ENCODE peak calls at places on chromosomes 6 and 20, in nine cellular contexts. T is adipocyte; M is T47D; N is iris pigment epithelial cell; D is skeletal muscle cell; R is stimulated activated naive CD8-positive, alpha-beta T cell treated with anti-CD3 and anti-CD28 coated beads, Interleukin-15, Interleukin-2, amounts not matched to agents 100 U/mL and 50 U/mL, for 24 hours; K is MCF 10A; C is hypothalamus; J is EH. E is an unnamed sample.

GRCh38 chr20:13492001-13492480 is 146.7 kb downstream of the TASP1 start:
- DNase-seq in J (peak; percentile 70), N (peak; percentile 80), C (no peak), R (no peak), D (peak; percentile 90), K (peak; percentile 77), T (peak; percentile 67), M (peak; percentile 4), E (peak; percentile 93)

GRCh38 chr6:167244064-167244949 is 46.8 kb upstream of the UNC93A start:
- DNase-seq in C (no peak), D (no peak), T (no peak), J (no peak), N (no peak), K (no peak), M (no peak), R (no peak), E (no peak)

GRCh38 chr6:105515054-105515453 is 112.2 kb upstream of the PREP start:
- DNase-seq in C (no peak), M (no peak), J (no peak), T (no peak), R (no peak), D (no peak), K (no peak), N (no peak), E (no peak)

GRCh38 chr20:62337558-62338293 is 29.4 kb downstream of the LAMA5 start:
- DNase-seq in D (no peak), J (no peak), K (no peak), T (no peak), R (no peak), M (no peak), C (no peak), N (no peak), E (no peak)

GRCh38 chr6:7707787-7708186 is 18.1 kb upstream of the BMP6 start:
- DNase-seq in M (no peak), N (peak; percentile 47), C (no peak), J (peak; percentile 69), D (peak; percentile 62), K (no peak), T (no peak), R (no peak), E (no peak)

GRCh38 chr6:5746392-5747140 is 260.2 kb downstream of the NRN1 start:
- DNase-seq in K (no peak), N (no peak), M (no peak), C (no peak), T (peak; percentile 1), D (no peak), J (peak; percentile 23), R (no peak), E (no peak)

GRCh38 chr20:3847419-3847940 is 846 bp downstream of the MAVS start:
- DNase-seq in J (peak; percentile 52), T (no peak), R (no peak), D (no peak), M (no peak), C (no peak), N (peak; percentile 11), K (no peak), E (peak; percentile 14)

GRCh38 chr6:57313711-57314471 is 3.5 kb upstream of the PRIM2 start:
- DNase-seq in M (no peak), C (no peak), J (peak; percentile 100), R (no peak), T (peak; percentile 98), K (peak; percentile 82), N (peak; percentile 98), D (peak; percentile 95), E (peak; percentile 96)

GRCh38 chr6:158938811-158939254 is 61.2 kb downstream of the RSPH3 start:
- DNase-seq in N (no peak), T (peak; percentile 43), J (peak; percentile 49), D (no peak), M (no peak), C (no peak), R (peak; percentile 36), K (no peak), E (no peak)

GRCh38 chr6:40996591-40997247 is 42.3 kb downstream of the UNC5CL start:
- DNase-seq in C (no peak), R (no peak), K (no peak), N (peak; percentile 2), D (no peak), T (peak; percentile 14), J (peak; percentile 21), M (no peak), E (peak; percentile 39)

GRCh38 chr20:6744805-6745204 is 22.7 kb upstream of the BMP2 start:
- DNase-seq in C (no peak), R (no peak), K (no peak), N (peak; percentile 21), J (peak; percentile 32), T (peak; percentile 4), D (no peak), M (no peak), E (no peak)

GRCh38 chr6:55925292-55925691 is 49.9 kb upstream of the BMP5 start:
- DNase-seq in T (peak; percentile 68), N (peak; percentile 94), C (no peak), D (peak; percentile 76), R (no peak), K (peak; percentile 78), M (no peak), J (peak; percentile 58), E (peak; percentile 84)

GRCh38 chr6:38290133-38290801 is 349.5 kb downstream of the BTBD9 start:
- DNase-seq in M (no peak), R (no peak), K (no peak), T (no peak), D (no peak), C (no peak), J (no peak), N (no peak), E (no peak)

GRCh38 chr6:45327956-45328522 is at the start of gene RUNX2:
- DNase-seq in R (peak; percentile 12), J (peak; percentile 80), N (peak; percentile 88), C (no peak), D (peak; percentile 81), M (no peak), K (peak; percentile 25), T (peak; percentile 66), E (peak; percentile 91)